ENCODE peak calls at places on chromosomes 16 and 17, in four cellular contexts. F is NCI-H524; W is progenitor cell of endocrine pancreas; Y is stimulated activated CD8-positive, alpha-beta memory T cell treated with anti-CD3 and anti-CD28 coated beads, Interleukin-4, amount 100 ng/mL, for 24 hours. M is an unnamed sample.

GRCh38 chr17:50681260-50682200 is 26.2 kb downstream of the ANKRD40 start:
- DNase-seq in Y (no peak), W (no peak), F (peak; percentile 74), M (peak; percentile 86)

GRCh38 chr16:26963109-26963508 is 103.6 kb upstream of the C16orf82 start:
- DNase-seq in W (no peak), Y (no peak), F (no peak), M (peak; percentile 15)

GRCh38 chr17:61366076-61366714 is 33.4 kb upstream of the TBX2 start:
- DNase-seq in Y (no peak), W (no peak), F (peak; percentile 52), M (no peak)

GRCh38 chr16:56269824-56270684 is 78.8 kb downstream of the GNAO1 start:
- DNase-seq in F (no peak), W (no peak), Y (no peak), M (peak; percentile 30)

GRCh38 chr16:20383106-20384029 is 21.2 kb downstream of the PDILT start:
- DNase-seq in Y (peak; percentile 11), W (peak; percentile 70), F (peak; percentile 80), M (peak; percentile 67)

GRCh38 chr17:39143552-39144093 is 7.8 kb downstream of the PLXDC1 start:
- DNase-seq in Y (no peak), F (no peak), W (no peak), M (no peak)

GRCh38 chr17:27294689-27295630 is 1.0 kb downstream of the WSB1 start:
- DNase-seq in W (no peak), Y (no peak), F (peak; percentile 88), M (peak; percentile 86)

GRCh38 chr16:88510091-88510719 is 57.1 kb downstream of the ZFPM1 start:
- DNase-seq in W (no peak), F (no peak), Y (no peak), M (no peak)

GRCh38 chr16:76882105-76882504 is 308.9 kb upstream of the MON1B start:
- DNase-seq in Y (no peak), F (no peak), W (no peak), M (no peak)

GRCh38 chr17:6473128-6473767 is 29.0 kb downstream of the PIMREG start:
- DNase-seq in W (peak; percentile 75), F (peak; percentile 57), Y (peak; percentile 45), M (peak; percentile 81)

GRCh38 chr16:11639925-11640899 is 28.0 kb upstream of the SNN start:
- DNase-seq in F (peak; percentile 96), Y (no peak), W (no peak), M (peak; percentile 32)

GRCh38 chr17:560379-560935 is 154.2 kb downstream of the VPS53 start:
- DNase-seq in Y (no peak), F (no peak), W (no peak), M (no peak)

M was measured in WERI-Rb-1.